ENCODE peak calls at places on chromosome 14, in five cellular contexts. N is NCI-H2081; M is activated CD4-positive, CD25-positive, alpha-beta regulatory T cell; T is EH; S is renal cortical epithelial cell. A is an unnamed sample.

GRCh38 chr14:55332654-55333570 is 61.7 kb downstream of the FBXO34 start:
- DNase-seq in N (no peak), M (no peak), T (peak), S (peak), A (no peak)

GRCh38 chr14:92366237-92366636 is 43.3 kb downstream of the SLC24A4 start:
- DNase-seq in N (no peak), M (no peak), T (no peak), S (no peak), A (no peak)

GRCh38 chr14:54108481-54109471 is 152.2 kb upstream of the BMP4 start:
- DNase-seq in N (no peak), M (no peak), T (peak), S (peak), A (no peak)

GRCh38 chr14:99408286-99408970 is 72.2 kb downstream of the SETD3 start:
- DNase-seq in N (no peak), M (no peak), T (no peak), S (no peak), A (no peak)

GRCh38 chr14:67411820-67412421 is at the start of gene PLEK2:
- DNase-seq in N (peak), M (no peak), T (peak), S (peak), A (peak)

GRCh38 chr14:32109676-32110075 is 32.6 kb downstream of the ARHGAP5 start:
- DNase-seq in N (no peak), M (no peak), T (peak), S (no peak), A (no peak)

GRCh38 chr14:76040704-76041103 is 55.1 kb downstream of the IFT43 start:
- DNase-seq in N (no peak), M (no peak), T (no peak), S (no peak), A (no peak)

GRCh38 chr14:29458547-29458946 is 469.1 kb downstream of the PRKD1 start:
- DNase-seq in N (peak), M (no peak), T (peak), S (peak), A (no peak)

GRCh38 chr14:92880851-92881250 is 42.1 kb upstream of the CHGA start:
- DNase-seq in N (peak), M (no peak), T (peak), S (peak), A (no peak)

GRCh38 chr14:70027785-70028428 is 148.7 kb downstream of the SMOC1 start:
- DNase-seq in N (peak), M (peak), T (peak), S (peak), A (peak)

GRCh38 chr14:61152851-61153364 is 128.2 kb downstream of the TMEM30B start:
- DNase-seq in N (no peak), M (no peak), T (peak), S (peak), A (no peak)

GRCh38 chr14:61524211-61524806 is 171.0 kb upstream of the HIF1A start:
- DNase-seq in N (no peak), M (no peak), T (peak), S (peak), A (no peak)

GRCh38 chr14:26707234-26707633 is 109.4 kb upstream of the NOVA1 start:
- DNase-seq in N (no peak), M (no peak), T (no peak), S (no peak), A (no peak)

GRCh38 chr14:66541627-66542026 is 33.7 kb downstream of the GPHN start:
- DNase-seq in N (no peak), M (no peak), T (no peak), S (no peak), A (no peak)

GRCh38 chr14:92121207-92121669 is 268 bp downstream of the NDUFB1 start:
- DNase-seq in N (no peak), M (no peak), T (peak), S (peak), A (peak)

GRCh38 chr14:77185093-77185465 is 3.5 kb downstream of the TMEM63C start:
- DNase-seq in N (no peak), M (no peak), T (no peak), S (no peak), A (no peak)

A was measured in mucosa of descending colon.